ENCODE peak calls at places on chromosomes 2 and 18, in five cellular contexts. F is adrenal gland; X is CD4-positive, alpha-beta T cell; E is Panc1; O is ovary. A is an unnamed sample.

GRCh38 chr2:1751768-1752725 is 7.7 kb upstream of the PXDN start:
- DNase-seq in X (no peak), F (no peak), E (no peak), O (no peak), A (no peak)

GRCh38 chr2:232013701-232014353 is 52.3 kb downstream of the DIS3L2 start:
- DNase-seq in O (no peak), E (no peak), X (no peak), F (no peak), A (peak)

GRCh38 chr18:79343567-79344207 is 52.0 kb upstream of the NFATC1 start:
- DNase-seq in E (no peak), X (no peak), F (no peak), O (no peak), A (no peak)

GRCh38 chr2:158817596-158817995 is 22.5 kb downstream of the DAPL1 start:
- DNase-seq in X (no peak), E (no peak), F (no peak), O (no peak), A (peak)

GRCh38 chr2:119010336-119010735 is 68.3 kb downstream of the MARCO start:
- DNase-seq in O (no peak), F (no peak), X (no peak), E (no peak), A (no peak)

GRCh38 chr2:124877065-124877671 is 852.1 kb downstream of the CNTNAP5 start:
- DNase-seq in O (no peak), F (peak), X (no peak), E (no peak), A (no peak)

GRCh38 chr2:16194096-16194390 is 253.7 kb downstream of the MYCN start:
- DNase-seq in X (no peak), F (no peak), O (no peak), E (no peak), A (no peak)

GRCh38 chr2:76160683-76161082 is 450.0 kb upstream of the GCFC2 start:
- DNase-seq in X (no peak), F (no peak), E (no peak), O (no peak), A (no peak)

GRCh38 chr2:2572393-2573204 is 241.5 kb upstream of the MYT1L start:
- DNase-seq in X (no peak), E (no peak), O (no peak), F (no peak), A (no peak)

GRCh38 chr2:118535171-118535817 is 312.2 kb downstream of the EN1 start:
- DNase-seq in F (no peak), E (no peak), X (no peak), O (no peak), A (no peak)

GRCh38 chr2:85549826-85550225 is 10.9 kb downstream of the MAT2A start:
- DNase-seq in O (no peak), E (no peak), X (no peak), F (no peak), A (peak)

GRCh38 chr2:238285653-238286082 is 2.7 kb downstream of the PER2 start:
- DNase-seq in E (no peak), F (peak), X (no peak), O (peak), A (peak)

GRCh38 chr18:27921904-27922541 is 254.9 kb downstream of the CDH2 start:
- DNase-seq in O (no peak), F (no peak), X (no peak), E (no peak), A (peak)

GRCh38 chr18:4004176-4004829 is 450.8 kb downstream of the DLGAP1 start:
- DNase-seq in O (no peak), E (no peak), X (no peak), F (no peak), A (no peak)

GRCh38 chr2:47043142-47043890 is 111.8 kb downstream of the STPG4 start:
- DNase-seq in F (peak), O (peak), E (peak), X (no peak), A (peak)

GRCh38 chr2:26172189-26172865 is 561 bp upstream of the GAREM2 start:
- DNase-seq in F (no peak), O (no peak), X (no peak), E (no peak), A (no peak)

GRCh38 chr2:7052404-7052803 is 135.2 kb downstream of the RNF144A start:
- DNase-seq in F (no peak), X (no peak), O (no peak), E (no peak), A (no peak)

GRCh38 chr2:11940799-11941198 is 194.4 kb downstream of the LPIN1 start:
- DNase-seq in F (no peak), X (no peak), E (no peak), O (no peak), A (no peak)

GRCh38 chr18:28905509-28905908 is 728.6 kb upstream of the CDH2 start:
- DNase-seq in F (no peak), O (no peak), E (no peak), X (no peak), A (peak)

DNA sequence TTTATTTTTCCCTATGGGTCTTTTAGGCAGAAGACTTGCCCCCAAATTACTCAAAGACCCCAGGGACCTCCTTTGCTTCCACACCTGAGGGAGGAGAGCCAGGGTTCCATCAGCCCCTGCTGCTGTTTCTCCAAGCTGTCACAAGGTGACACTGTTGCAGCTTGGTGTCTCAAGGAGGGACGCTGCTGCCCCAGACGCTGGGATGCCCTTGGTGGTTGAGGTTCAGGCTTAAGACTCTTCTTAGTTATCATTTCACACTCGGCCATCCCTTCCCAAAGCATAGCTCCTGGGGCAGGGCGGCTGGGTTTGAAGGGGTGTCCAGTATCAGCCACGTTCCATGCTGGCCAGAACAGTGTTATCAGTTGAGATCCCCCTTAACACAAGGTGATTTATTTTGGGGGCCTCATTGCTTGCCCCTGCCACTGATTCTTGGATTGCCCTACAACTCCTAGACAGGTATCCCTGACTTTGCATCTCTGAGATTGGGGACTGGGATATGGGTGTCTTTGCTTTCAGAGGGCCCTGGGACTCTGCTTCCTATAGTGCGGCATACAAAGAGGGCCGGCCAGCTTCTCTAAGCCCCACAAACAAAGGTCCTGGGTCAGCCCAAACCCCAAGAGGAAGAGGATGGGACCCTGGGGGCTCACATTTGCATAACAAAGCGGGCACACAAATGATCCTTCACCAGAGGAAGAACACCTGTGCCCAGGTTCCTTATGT is 22.7 kb downstream of the GPR55 start:
- DNase-seq in E (peak), F (peak), O (no peak), X (peak), A (peak)
- TF ChIP-seq CTCF in E (peak), F (peak), O (no peak), X (peak), A (peak)

GRCh38 chr18:26549486-26550435 is 1.4 kb upstream of the KCTD1 start:
- DNase-seq in O (peak), E (no peak), X (no peak), F (peak), A (peak)

GRCh38 chr18:26548144-26549102 is at the start of gene KCTD1:
- DNase-seq in E (peak), O (peak), F (peak), X (no peak), A (peak)

GRCh38 chr18:26551217-26551708 is 2.9 kb upstream of the KCTD1 start:
- DNase-seq in E (no peak), O (no peak), F (no peak), X (no peak), A (peak)

GRCh38 chr18:26547302-26548143 is 830 bp downstream of the KCTD1 start:
- DNase-seq in O (peak), E (no peak), X (no peak), F (peak), A (peak)

GRCh38 chr18:26549103-26549485 is 741 bp upstream of the KCTD1 start:
- DNase-seq in X (no peak), E (no peak), O (no peak), F (no peak), A (peak)
- H3K27ac ChIP-seq in X (no peak), E (peak), O (peak), F (peak), A (peak)

GRCh38 chr2:183248866-183249567 is 124.8 kb downstream of the NUP35 start:
- DNase-seq in X (no peak), E (peak), F (no peak), O (no peak), A (peak)
- TF ChIP-seq CTCF in X (peak), E (peak), F (peak), O (no peak), A (peak)

DNA sequence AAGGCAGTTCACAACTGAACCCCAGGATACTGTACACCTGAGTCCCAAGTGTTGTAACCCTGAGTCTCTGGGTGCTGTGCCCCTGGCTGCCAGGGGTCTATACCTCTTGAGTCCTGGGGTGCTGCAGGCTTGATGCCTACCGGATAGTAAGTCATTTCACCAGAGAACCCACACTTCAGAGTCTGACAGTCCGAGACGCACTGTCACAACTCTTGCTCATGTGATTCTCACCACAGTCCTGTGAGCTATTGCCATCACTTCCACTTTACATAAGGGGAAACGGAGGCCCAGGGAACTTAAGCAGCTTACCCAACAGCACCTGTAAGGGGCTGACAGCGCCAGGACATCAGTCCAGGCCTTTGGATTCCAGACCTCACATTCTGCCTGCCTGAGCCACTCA is 180.8 kb upstream of the ID2 start:
- DNase-seq in X (no peak), F (no peak), E (no peak), O (no peak), A (no peak)
- H3K27ac ChIP-seq in X (no peak), F (no peak), E (no peak), O (no peak), A (no peak)

DNA sequence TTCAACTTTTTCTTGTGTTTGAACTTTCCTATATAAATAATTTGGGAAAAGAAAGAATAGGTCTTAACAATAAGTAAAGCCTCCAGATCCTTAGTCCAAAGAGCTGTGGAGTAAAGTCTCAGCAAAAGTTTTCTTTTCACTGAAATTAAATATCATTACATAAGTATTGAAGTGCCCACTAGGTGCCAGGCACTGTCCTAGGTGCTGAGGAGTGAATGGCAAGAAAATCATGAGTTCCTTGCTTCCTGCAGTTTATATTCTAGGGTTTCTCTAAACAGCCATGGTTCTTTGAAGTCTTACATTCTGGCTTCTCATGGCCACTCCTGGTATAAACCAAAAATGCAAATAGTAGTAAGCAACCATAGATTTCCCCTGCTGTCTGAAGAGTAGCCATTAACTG is 59.7 kb downstream of the SPP2 start:
- DNase-seq in X (no peak), F (no peak), O (no peak), E (no peak), A (no peak)
- TF ChIP-seq CTCF in X (no peak), F (no peak), O (no peak), E (no peak), A (peak)

DNA sequence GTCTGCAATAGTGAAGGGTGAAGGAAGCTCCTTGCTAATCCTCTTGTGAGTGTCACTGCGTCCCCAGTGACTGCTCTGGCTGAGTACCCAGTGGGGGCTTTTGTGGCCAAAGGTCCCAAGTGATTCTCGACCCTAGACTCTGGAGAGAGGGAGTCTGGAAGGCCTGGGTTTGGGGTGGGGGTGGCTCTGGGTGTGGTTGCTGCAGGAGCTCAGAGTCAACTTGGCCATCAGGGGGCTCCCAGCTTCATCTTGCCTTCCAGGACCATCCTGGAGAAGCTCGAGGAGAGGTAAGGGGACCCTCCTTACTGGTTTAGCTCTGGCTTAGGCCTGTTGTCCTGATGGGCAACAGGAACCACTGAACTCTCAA is 581 bp downstream of the PSD4 start:
- DNase-seq in X (no peak), O (no peak), E (no peak), F (peak), A (no peak)
- H3K27ac ChIP-seq in X (peak), O (no peak), E (no peak), F (no peak), A (no peak)

A was measured in foreskin keratinocyte.